ENCODE peak calls at places on chromosomes 2 and 18, in nine cellular contexts. One of them, this sample, is unnamed.

GRCh38 chr2:68151037-68151436 is 6.7 kb upstream of the PNO1 start:
- DNase-seq in activated naive CD4-positive, alpha-beta T cell: no peak
- DNase-seq in NCI-H748 treated with DMSO at 0.1 percent for 48 hours: no peak
- DNase-seq in NCI-H1436: no peak
- DNase-seq in foreskin fibroblast: no peak
- DNase-seq in stimulated activated CD4-positive, alpha-beta T cell treated with anti-CD3 and anti-CD28 coated beads, Interleukin-12 subunit alpha, Interleukin-12 subunit beta, amount 100 ng/mL, for 24 hours: no peak
- DNase-seq in stimulated activated CD8-positive, alpha-beta memory T cell treated with anti-CD3 and anti-CD28 coated beads, Interleukin-4, amount 100 ng/mL, for 48 hours: no peak
- DNase-seq in brain microvascular endothelial cell: no peak
- DNase-seq in activated CD4-positive, alpha-beta memory T cell treated with anti-CD3 and anti-CD28 coated beads, Interleukin-2, amount 10 ng/mL, durations not matched to agents 7 days and 5 days: no peak
- DNase-seq in this sample: no peak

GRCh38 chr2:238139141-238139840 is 823 bp downstream of the KLHL30 start:
- DNase-seq in activated CD4-positive, alpha-beta memory T cell treated with anti-CD3 and anti-CD28 coated beads, Interleukin-2, amount 10 ng/mL, durations not matched to agents 7 days and 5 days: peak
- DNase-seq in NCI-H1436: no peak
- DNase-seq in NCI-H748 treated with DMSO at 0.1 percent for 48 hours: no peak
- DNase-seq in brain microvascular endothelial cell: no peak
- DNase-seq in stimulated activated CD4-positive, alpha-beta T cell treated with anti-CD3 and anti-CD28 coated beads, Interleukin-12 subunit alpha, Interleukin-12 subunit beta, amount 100 ng/mL, for 24 hours: no peak
- DNase-seq in foreskin fibroblast: no peak
- DNase-seq in activated naive CD4-positive, alpha-beta T cell: no peak
- DNase-seq in stimulated activated CD8-positive, alpha-beta memory T cell treated with anti-CD3 and anti-CD28 coated beads, Interleukin-4, amount 100 ng/mL, for 48 hours: peak
- DNase-seq in this sample: no peak

GRCh38 chr2:46332686-46333281 is 35.6 kb downstream of the EPAS1 start:
- DNase-seq in brain microvascular endothelial cell: no peak
- DNase-seq in NCI-H1436: no peak
- DNase-seq in activated CD4-positive, alpha-beta memory T cell treated with anti-CD3 and anti-CD28 coated beads, Interleukin-2, amount 10 ng/mL, durations not matched to agents 7 days and 5 days: no peak
- DNase-seq in stimulated activated CD8-positive, alpha-beta memory T cell treated with anti-CD3 and anti-CD28 coated beads, Interleukin-4, amount 100 ng/mL, for 48 hours: no peak
- DNase-seq in NCI-H748 treated with DMSO at 0.1 percent for 48 hours: no peak
- DNase-seq in foreskin fibroblast: peak
- DNase-seq in activated naive CD4-positive, alpha-beta T cell: no peak
- DNase-seq in stimulated activated CD4-positive, alpha-beta T cell treated with anti-CD3 and anti-CD28 coated beads, Interleukin-12 subunit alpha, Interleukin-12 subunit beta, amount 100 ng/mL, for 24 hours: no peak
- DNase-seq in this sample: no peak

GRCh38 chr18:2657788-2658458 is 2.4 kb downstream of the SMCHD1 start:
- DNase-seq in NCI-H748 treated with DMSO at 0.1 percent for 48 hours: peak
- DNase-seq in stimulated activated CD8-positive, alpha-beta memory T cell treated with anti-CD3 and anti-CD28 coated beads, Interleukin-4, amount 100 ng/mL, for 48 hours: no peak
- DNase-seq in stimulated activated CD4-positive, alpha-beta T cell treated with anti-CD3 and anti-CD28 coated beads, Interleukin-12 subunit alpha, Interleukin-12 subunit beta, amount 100 ng/mL, for 24 hours: no peak
- DNase-seq in foreskin fibroblast: peak
- DNase-seq in NCI-H1436: no peak
- DNase-seq in brain microvascular endothelial cell: no peak
- DNase-seq in activated naive CD4-positive, alpha-beta T cell: no peak
- DNase-seq in activated CD4-positive, alpha-beta memory T cell treated with anti-CD3 and anti-CD28 coated beads, Interleukin-2, amount 10 ng/mL, durations not matched to agents 7 days and 5 days: no peak
- DNase-seq in this sample: no peak

GRCh38 chr18:68267583-68267982 is 447.3 kb downstream of the TMX3 start:
- DNase-seq in activated CD4-positive, alpha-beta memory T cell treated with anti-CD3 and anti-CD28 coated beads, Interleukin-2, amount 10 ng/mL, durations not matched to agents 7 days and 5 days: no peak
- DNase-seq in brain microvascular endothelial cell: peak
- DNase-seq in NCI-H1436: no peak
- DNase-seq in NCI-H748 treated with DMSO at 0.1 percent for 48 hours: no peak
- DNase-seq in activated naive CD4-positive, alpha-beta T cell: no peak
- DNase-seq in foreskin fibroblast: peak
- DNase-seq in stimulated activated CD4-positive, alpha-beta T cell treated with anti-CD3 and anti-CD28 coated beads, Interleukin-12 subunit alpha, Interleukin-12 subunit beta, amount 100 ng/mL, for 24 hours: no peak
- DNase-seq in stimulated activated CD8-positive, alpha-beta memory T cell treated with anti-CD3 and anti-CD28 coated beads, Interleukin-4, amount 100 ng/mL, for 48 hours: no peak
- DNase-seq in this sample: no peak

GRCh38 chr2:44543773-44544725 is 182.3 kb downstream of the CAMKMT start:
- DNase-seq in NCI-H1436: peak
- DNase-seq in stimulated activated CD8-positive, alpha-beta memory T cell treated with anti-CD3 and anti-CD28 coated beads, Interleukin-4, amount 100 ng/mL, for 48 hours: no peak
- DNase-seq in foreskin fibroblast: no peak
- DNase-seq in activated CD4-positive, alpha-beta memory T cell treated with anti-CD3 and anti-CD28 coated beads, Interleukin-2, amount 10 ng/mL, durations not matched to agents 7 days and 5 days: no peak
- DNase-seq in brain microvascular endothelial cell: no peak
- DNase-seq in activated naive CD4-positive, alpha-beta T cell: no peak
- DNase-seq in NCI-H748 treated with DMSO at 0.1 percent for 48 hours: peak
- DNase-seq in stimulated activated CD4-positive, alpha-beta T cell treated with anti-CD3 and anti-CD28 coated beads, Interleukin-12 subunit alpha, Interleukin-12 subunit beta, amount 100 ng/mL, for 24 hours: no peak
- DNase-seq in this sample: peak

GRCh38 chr2:96537734-96538486 is 1.4 kb downstream of the ARID5A start:
- DNase-seq in foreskin fibroblast: no peak
- DNase-seq in stimulated activated CD8-positive, alpha-beta memory T cell treated with anti-CD3 and anti-CD28 coated beads, Interleukin-4, amount 100 ng/mL, for 48 hours: peak
- DNase-seq in stimulated activated CD4-positive, alpha-beta T cell treated with anti-CD3 and anti-CD28 coated beads, Interleukin-12 subunit alpha, Interleukin-12 subunit beta, amount 100 ng/mL, for 24 hours: no peak
- DNase-seq in brain microvascular endothelial cell: no peak
- DNase-seq in NCI-H1436: no peak
- DNase-seq in activated CD4-positive, alpha-beta memory T cell treated with anti-CD3 and anti-CD28 coated beads, Interleukin-2, amount 10 ng/mL, durations not matched to agents 7 days and 5 days: peak
- DNase-seq in NCI-H748 treated with DMSO at 0.1 percent for 48 hours: no peak
- DNase-seq in activated naive CD4-positive, alpha-beta T cell: peak
- DNase-seq in this sample: no peak

GRCh38 chr2:181682795-181683517 is 2.6 kb upstream of the NEUROD1 start:
- DNase-seq in stimulated activated CD8-positive, alpha-beta memory T cell treated with anti-CD3 and anti-CD28 coated beads, Interleukin-4, amount 100 ng/mL, for 48 hours: no peak
- DNase-seq in activated CD4-positive, alpha-beta memory T cell treated with anti-CD3 and anti-CD28 coated beads, Interleukin-2, amount 10 ng/mL, durations not matched to agents 7 days and 5 days: no peak
- DNase-seq in brain microvascular endothelial cell: no peak
- DNase-seq in NCI-H748 treated with DMSO at 0.1 percent for 48 hours: no peak
- DNase-seq in foreskin fibroblast: no peak
- DNase-seq in NCI-H1436: no peak
- DNase-seq in activated naive CD4-positive, alpha-beta T cell: no peak
- DNase-seq in stimulated activated CD4-positive, alpha-beta T cell treated with anti-CD3 and anti-CD28 coated beads, Interleukin-12 subunit alpha, Interleukin-12 subunit beta, amount 100 ng/mL, for 24 hours: no peak
- DNase-seq in this sample: no peak

GRCh38 chr2:30934071-30934470 is 126.8 kb upstream of the CAPN13 start:
- DNase-seq in activated naive CD4-positive, alpha-beta T cell: no peak
- DNase-seq in brain microvascular endothelial cell: no peak
- DNase-seq in foreskin fibroblast: no peak
- DNase-seq in stimulated activated CD8-positive, alpha-beta memory T cell treated with anti-CD3 and anti-CD28 coated beads, Interleukin-4, amount 100 ng/mL, for 48 hours: no peak
- DNase-seq in activated CD4-positive, alpha-beta memory T cell treated with anti-CD3 and anti-CD28 coated beads, Interleukin-2, amount 10 ng/mL, durations not matched to agents 7 days and 5 days: no peak
- DNase-seq in NCI-H748 treated with DMSO at 0.1 percent for 48 hours: no peak
- DNase-seq in stimulated activated CD4-positive, alpha-beta T cell treated with anti-CD3 and anti-CD28 coated beads, Interleukin-12 subunit alpha, Interleukin-12 subunit beta, amount 100 ng/mL, for 24 hours: no peak
- DNase-seq in NCI-H1436: no peak
- DNase-seq in this sample: no peak

GRCh38 chr18:3062798-3063563 is 50.0 kb upstream of the LPIN2 start:
- DNase-seq in NCI-H748 treated with DMSO at 0.1 percent for 48 hours: peak
- DNase-seq in stimulated activated CD4-positive, alpha-beta T cell treated with anti-CD3 and anti-CD28 coated beads, Interleukin-12 subunit alpha, Interleukin-12 subunit beta, amount 100 ng/mL, for 24 hours: peak
- DNase-seq in brain microvascular endothelial cell: no peak
- DNase-seq in foreskin fibroblast: peak
- DNase-seq in NCI-H1436: peak
- DNase-seq in activated CD4-positive, alpha-beta memory T cell treated with anti-CD3 and anti-CD28 coated beads, Interleukin-2, amount 10 ng/mL, durations not matched to agents 7 days and 5 days: peak
- DNase-seq in stimulated activated CD8-positive, alpha-beta memory T cell treated with anti-CD3 and anti-CD28 coated beads, Interleukin-4, amount 100 ng/mL, for 48 hours: peak
- DNase-seq in activated naive CD4-positive, alpha-beta T cell: peak
- DNase-seq in this sample: no peak

GRCh38 chr18:23982154-23983071 is 32.1 kb upstream of the TTC39C start:
- DNase-seq in NCI-H1436: no peak
- DNase-seq in stimulated activated CD8-positive, alpha-beta memory T cell treated with anti-CD3 and anti-CD28 coated beads, Interleukin-4, amount 100 ng/mL, for 48 hours: no peak
- DNase-seq in activated CD4-positive, alpha-beta memory T cell treated with anti-CD3 and anti-CD28 coated beads, Interleukin-2, amount 10 ng/mL, durations not matched to agents 7 days and 5 days: no peak
- DNase-seq in brain microvascular endothelial cell: peak
- DNase-seq in foreskin fibroblast: peak
- DNase-seq in NCI-H748 treated with DMSO at 0.1 percent for 48 hours: no peak
- DNase-seq in stimulated activated CD4-positive, alpha-beta T cell treated with anti-CD3 and anti-CD28 coated beads, Interleukin-12 subunit alpha, Interleukin-12 subunit beta, amount 100 ng/mL, for 24 hours: no peak
- DNase-seq in activated naive CD4-positive, alpha-beta T cell: no peak
- DNase-seq in this sample: no peak

GRCh38 chr2:96685285-96685591 is 42.7 kb downstream of the FER1L5 start:
- DNase-seq in foreskin fibroblast: no peak
- DNase-seq in stimulated activated CD8-positive, alpha-beta memory T cell treated with anti-CD3 and anti-CD28 coated beads, Interleukin-4, amount 100 ng/mL, for 48 hours: no peak
- DNase-seq in stimulated activated CD4-positive, alpha-beta T cell treated with anti-CD3 and anti-CD28 coated beads, Interleukin-12 subunit alpha, Interleukin-12 subunit beta, amount 100 ng/mL, for 24 hours: no peak
- DNase-seq in NCI-H748 treated with DMSO at 0.1 percent for 48 hours: no peak
- DNase-seq in activated naive CD4-positive, alpha-beta T cell: no peak
- DNase-seq in brain microvascular endothelial cell: no peak
- DNase-seq in activated CD4-positive, alpha-beta memory T cell treated with anti-CD3 and anti-CD28 coated beads, Interleukin-2, amount 10 ng/mL, durations not matched to agents 7 days and 5 days: no peak
- DNase-seq in NCI-H1436: no peak
- DNase-seq in this sample: no peak

GRCh38 chr2:234788841-234789240 is 163.0 kb upstream of the SH3BP4 start:
- DNase-seq in NCI-H1436: no peak
- DNase-seq in foreskin fibroblast: no peak
- DNase-seq in stimulated activated CD4-positive, alpha-beta T cell treated with anti-CD3 and anti-CD28 coated beads, Interleukin-12 subunit alpha, Interleukin-12 subunit beta, amount 100 ng/mL, for 24 hours: no peak
- DNase-seq in NCI-H748 treated with DMSO at 0.1 percent for 48 hours: no peak
- DNase-seq in stimulated activated CD8-positive, alpha-beta memory T cell treated with anti-CD3 and anti-CD28 coated beads, Interleukin-4, amount 100 ng/mL, for 48 hours: no peak
- DNase-seq in activated CD4-positive, alpha-beta memory T cell treated with anti-CD3 and anti-CD28 coated beads, Interleukin-2, amount 10 ng/mL, durations not matched to agents 7 days and 5 days: no peak
- DNase-seq in activated naive CD4-positive, alpha-beta T cell: no peak
- DNase-seq in brain microvascular endothelial cell: no peak
- DNase-seq in this sample: no peak

GRCh38 chr2:55779459-55780421 is 86.1 kb upstream of the PNPT1 start:
- DNase-seq in NCI-H1436: no peak
- DNase-seq in stimulated activated CD4-positive, alpha-beta T cell treated with anti-CD3 and anti-CD28 coated beads, Interleukin-12 subunit alpha, Interleukin-12 subunit beta, amount 100 ng/mL, for 24 hours: no peak
- DNase-seq in activated CD4-positive, alpha-beta memory T cell treated with anti-CD3 and anti-CD28 coated beads, Interleukin-2, amount 10 ng/mL, durations not matched to agents 7 days and 5 days: no peak
- DNase-seq in NCI-H748 treated with DMSO at 0.1 percent for 48 hours: no peak
- DNase-seq in stimulated activated CD8-positive, alpha-beta memory T cell treated with anti-CD3 and anti-CD28 coated beads, Interleukin-4, amount 100 ng/mL, for 48 hours: no peak
- DNase-seq in brain microvascular endothelial cell: peak
- DNase-seq in foreskin fibroblast: peak
- DNase-seq in activated naive CD4-positive, alpha-beta T cell: no peak
- DNase-seq in this sample: no peak

GRCh38 chr2:69210386-69210785 is 176.6 kb downstream of the GFPT1 start:
- DNase-seq in foreskin fibroblast: no peak
- DNase-seq in NCI-H748 treated with DMSO at 0.1 percent for 48 hours: no peak
- DNase-seq in stimulated activated CD4-positive, alpha-beta T cell treated with anti-CD3 and anti-CD28 coated beads, Interleukin-12 subunit alpha, Interleukin-12 subunit beta, amount 100 ng/mL, for 24 hours: no peak
- DNase-seq in brain microvascular endothelial cell: no peak
- DNase-seq in NCI-H1436: no peak
- DNase-seq in activated CD4-positive, alpha-beta memory T cell treated with anti-CD3 and anti-CD28 coated beads, Interleukin-2, amount 10 ng/mL, durations not matched to agents 7 days and 5 days: no peak
- DNase-seq in activated naive CD4-positive, alpha-beta T cell: no peak
- DNase-seq in stimulated activated CD8-positive, alpha-beta memory T cell treated with anti-CD3 and anti-CD28 coated beads, Interleukin-4, amount 100 ng/mL, for 48 hours: no peak
- DNase-seq in this sample: no peak

GRCh38 chr2:218898109-218898878 is 17.6 kb downstream of the WNT10A start:
- DNase-seq in brain microvascular endothelial cell: peak
- DNase-seq in stimulated activated CD4-positive, alpha-beta T cell treated with anti-CD3 and anti-CD28 coated beads, Interleukin-12 subunit alpha, Interleukin-12 subunit beta, amount 100 ng/mL, for 24 hours: peak
- DNase-seq in NCI-H1436: peak
- DNase-seq in foreskin fibroblast: peak
- DNase-seq in NCI-H748 treated with DMSO at 0.1 percent for 48 hours: peak
- DNase-seq in activated naive CD4-positive, alpha-beta T cell: peak
- DNase-seq in stimulated activated CD8-positive, alpha-beta memory T cell treated with anti-CD3 and anti-CD28 coated beads, Interleukin-4, amount 100 ng/mL, for 48 hours: peak
- DNase-seq in activated CD4-positive, alpha-beta memory T cell treated with anti-CD3 and anti-CD28 coated beads, Interleukin-2, amount 10 ng/mL, durations not matched to agents 7 days and 5 days: peak
- DNase-seq in this sample: no peak

GRCh38 chr18:22831441-22831904 is 101.7 kb upstream of the RBBP8 start:
- DNase-seq in foreskin fibroblast: no peak
- DNase-seq in NCI-H1436: no peak
- DNase-seq in stimulated activated CD4-positive, alpha-beta T cell treated with anti-CD3 and anti-CD28 coated beads, Interleukin-12 subunit alpha, Interleukin-12 subunit beta, amount 100 ng/mL, for 24 hours: no peak
- DNase-seq in activated naive CD4-positive, alpha-beta T cell: no peak
- DNase-seq in stimulated activated CD8-positive, alpha-beta memory T cell treated with anti-CD3 and anti-CD28 coated beads, Interleukin-4, amount 100 ng/mL, for 48 hours: no peak
- DNase-seq in brain microvascular endothelial cell: peak
- DNase-seq in activated CD4-positive, alpha-beta memory T cell treated with anti-CD3 and anti-CD28 coated beads, Interleukin-2, amount 10 ng/mL, durations not matched to agents 7 days and 5 days: no peak
- DNase-seq in NCI-H748 treated with DMSO at 0.1 percent for 48 hours: no peak
- DNase-seq in this sample: no peak

GRCh38 chr2:165015052-165015642 is 59.8 kb upstream of the SLC38A11 start:
- DNase-seq in foreskin fibroblast: peak
- DNase-seq in activated CD4-positive, alpha-beta memory T cell treated with anti-CD3 and anti-CD28 coated beads, Interleukin-2, amount 10 ng/mL, durations not matched to agents 7 days and 5 days: peak
- DNase-seq in activated naive CD4-positive, alpha-beta T cell: peak
- DNase-seq in NCI-H748 treated with DMSO at 0.1 percent for 48 hours: peak
- DNase-seq in NCI-H1436: peak
- DNase-seq in stimulated activated CD4-positive, alpha-beta T cell treated with anti-CD3 and anti-CD28 coated beads, Interleukin-12 subunit alpha, Interleukin-12 subunit beta, amount 100 ng/mL, for 24 hours: peak
- DNase-seq in brain microvascular endothelial cell: peak
- DNase-seq in stimulated activated CD8-positive, alpha-beta memory T cell treated with anti-CD3 and anti-CD28 coated beads, Interleukin-4, amount 100 ng/mL, for 48 hours: peak
- DNase-seq in this sample: peak

GRCh38 chr2:232476791-232477190 is 10.8 kb downstream of the ECEL1 start:
- DNase-seq in stimulated activated CD4-positive, alpha-beta T cell treated with anti-CD3 and anti-CD28 coated beads, Interleukin-12 subunit alpha, Interleukin-12 subunit beta, amount 100 ng/mL, for 24 hours: no peak
- DNase-seq in NCI-H748 treated with DMSO at 0.1 percent for 48 hours: no peak
- DNase-seq in NCI-H1436: no peak
- DNase-seq in brain microvascular endothelial cell: no peak
- DNase-seq in foreskin fibroblast: no peak
- DNase-seq in stimulated activated CD8-positive, alpha-beta memory T cell treated with anti-CD3 and anti-CD28 coated beads, Interleukin-4, amount 100 ng/mL, for 48 hours: no peak
- DNase-seq in activated naive CD4-positive, alpha-beta T cell: no peak
- DNase-seq in activated CD4-positive, alpha-beta memory T cell treated with anti-CD3 and anti-CD28 coated beads, Interleukin-2, amount 10 ng/mL, durations not matched to agents 7 days and 5 days: no peak
- DNase-seq in this sample: no peak

GRCh38 chr2:230244211-230244610 is 18.7 kb downstream of the SP140 start:
- DNase-seq in activated CD4-positive, alpha-beta memory T cell treated with anti-CD3 and anti-CD28 coated beads, Interleukin-2, amount 10 ng/mL, durations not matched to agents 7 days and 5 days: no peak
- DNase-seq in brain microvascular endothelial cell: no peak
- DNase-seq in foreskin fibroblast: peak
- DNase-seq in activated naive CD4-positive, alpha-beta T cell: no peak
- DNase-seq in stimulated activated CD8-positive, alpha-beta memory T cell treated with anti-CD3 and anti-CD28 coated beads, Interleukin-4, amount 100 ng/mL, for 48 hours: no peak
- DNase-seq in NCI-H748 treated with DMSO at 0.1 percent for 48 hours: no peak
- DNase-seq in NCI-H1436: no peak
- DNase-seq in stimulated activated CD4-positive, alpha-beta T cell treated with anti-CD3 and anti-CD28 coated beads, Interleukin-12 subunit alpha, Interleukin-12 subunit beta, amount 100 ng/mL, for 24 hours: no peak
- DNase-seq in this sample: no peak